ENCODE peak calls at places on chromosome 3, in five cellular contexts. One of them, this sample, is unnamed.

GRCh38 chr3:108202080-108202479 is 20.1 kb downstream of the IFT57 start:
- DNase-seq in CD4-positive, alpha-beta memory T cell: no peak
- DNase-seq in body of pancreas: no peak
- DNase-seq in dorsolateral prefrontal cortex: no peak
- DNase-seq in naive thymus-derived CD4-positive, alpha-beta T cell: no peak
- DNase-seq in this sample: no peak

GRCh38 chr3:45224824-45225464 is 1.1 kb downstream of the TMEM158 start:
- DNase-seq in body of pancreas: peak; percentile 71
- DNase-seq in CD4-positive, alpha-beta memory T cell: no peak
- DNase-seq in dorsolateral prefrontal cortex: peak; percentile 81
- DNase-seq in naive thymus-derived CD4-positive, alpha-beta T cell: no peak
- DNase-seq in this sample: peak; percentile 72

GRCh38 chr3:155859859-155860258 is 5.6 kb upstream of the SLC33A1 start:
- DNase-seq in dorsolateral prefrontal cortex: no peak
- DNase-seq in CD4-positive, alpha-beta memory T cell: no peak
- DNase-seq in naive thymus-derived CD4-positive, alpha-beta T cell: no peak
- DNase-seq in body of pancreas: no peak
- DNase-seq in this sample: no peak

GRCh38 chr3:147299656-147300055 is 106.7 kb downstream of the ZIC4 start:
- DNase-seq in CD4-positive, alpha-beta memory T cell: no peak
- DNase-seq in body of pancreas: no peak
- DNase-seq in dorsolateral prefrontal cortex: no peak
- DNase-seq in naive thymus-derived CD4-positive, alpha-beta T cell: no peak
- DNase-seq in this sample: no peak

GRCh38 chr3:69462826-69463100 is 76.9 kb upstream of the FRMD4B start:
- DNase-seq in naive thymus-derived CD4-positive, alpha-beta T cell: no peak
- DNase-seq in CD4-positive, alpha-beta memory T cell: no peak
- DNase-seq in dorsolateral prefrontal cortex: no peak
- DNase-seq in body of pancreas: no peak
- DNase-seq in this sample: no peak

GRCh38 chr3:85977615-85978338 is 1013.2 kb downstream of the VGLL3 start:
- DNase-seq in body of pancreas: no peak
- DNase-seq in CD4-positive, alpha-beta memory T cell: no peak
- DNase-seq in dorsolateral prefrontal cortex: no peak
- DNase-seq in naive thymus-derived CD4-positive, alpha-beta T cell: no peak
- DNase-seq in this sample: no peak

GRCh38 chr3:42736081-42736480 is 33.5 kb upstream of the HHATL start:
- DNase-seq in body of pancreas: no peak
- DNase-seq in CD4-positive, alpha-beta memory T cell: no peak
- DNase-seq in naive thymus-derived CD4-positive, alpha-beta T cell: no peak
- DNase-seq in dorsolateral prefrontal cortex: no peak
- DNase-seq in this sample: no peak

GRCh38 chr3:195769551-195769950 is 42.2 kb downstream of the MUC4 start:
- DNase-seq in naive thymus-derived CD4-positive, alpha-beta T cell: no peak
- DNase-seq in dorsolateral prefrontal cortex: no peak
- DNase-seq in CD4-positive, alpha-beta memory T cell: no peak
- DNase-seq in body of pancreas: no peak
- DNase-seq in this sample: no peak

GRCh38 chr3:161796780-161797179 is 300.2 kb downstream of the OTOL1 start:
- DNase-seq in naive thymus-derived CD4-positive, alpha-beta T cell: no peak
- DNase-seq in body of pancreas: no peak
- DNase-seq in dorsolateral prefrontal cortex: no peak
- DNase-seq in CD4-positive, alpha-beta memory T cell: no peak
- DNase-seq in this sample: no peak

GRCh38 chr3:46464326-46465195 is at the start of gene LTF:
- DNase-seq in CD4-positive, alpha-beta memory T cell: no peak
- DNase-seq in body of pancreas: no peak
- DNase-seq in dorsolateral prefrontal cortex: no peak
- DNase-seq in naive thymus-derived CD4-positive, alpha-beta T cell: no peak
- DNase-seq in this sample: no peak

GRCh38 chr3:36175113-36175812 is 205.0 kb upstream of the STAC start:
- DNase-seq in dorsolateral prefrontal cortex: no peak
- DNase-seq in CD4-positive, alpha-beta memory T cell: no peak
- DNase-seq in naive thymus-derived CD4-positive, alpha-beta T cell: no peak
- DNase-seq in body of pancreas: no peak
- DNase-seq in this sample: no peak

GRCh38 chr3:24523195-24523594 is 28.5 kb upstream of the THRB start:
- DNase-seq in CD4-positive, alpha-beta memory T cell: no peak
- DNase-seq in dorsolateral prefrontal cortex: no peak
- DNase-seq in naive thymus-derived CD4-positive, alpha-beta T cell: no peak
- DNase-seq in body of pancreas: no peak
- DNase-seq in this sample: no peak

GRCh38 chr3:146498002-146498736 is 28.8 kb upstream of the PLSCR2 start:
- DNase-seq in naive thymus-derived CD4-positive, alpha-beta T cell: peak; percentile 52
- DNase-seq in CD4-positive, alpha-beta memory T cell: peak; percentile 41
- DNase-seq in body of pancreas: no peak
- DNase-seq in dorsolateral prefrontal cortex: no peak
- DNase-seq in this sample: no peak

GRCh38 chr3:65672876-65673815 is 365.6 kb downstream of the MAGI1 start:
- DNase-seq in naive thymus-derived CD4-positive, alpha-beta T cell: no peak
- DNase-seq in dorsolateral prefrontal cortex: peak; percentile 62
- DNase-seq in CD4-positive, alpha-beta memory T cell: no peak
- DNase-seq in body of pancreas: peak; percentile 47
- DNase-seq in this sample: peak; percentile 24

GRCh38 chr3:25472747-25473146 is 44.7 kb downstream of the RARB start:
- DNase-seq in body of pancreas: no peak
- DNase-seq in CD4-positive, alpha-beta memory T cell: no peak
- DNase-seq in naive thymus-derived CD4-positive, alpha-beta T cell: no peak
- DNase-seq in dorsolateral prefrontal cortex: no peak
- DNase-seq in this sample: no peak

GRCh38 chr3:105905328-105905727 is 36.5 kb upstream of the CBLB start:
- DNase-seq in naive thymus-derived CD4-positive, alpha-beta T cell: no peak
- DNase-seq in dorsolateral prefrontal cortex: no peak
- DNase-seq in body of pancreas: no peak
- DNase-seq in CD4-positive, alpha-beta memory T cell: no peak
- DNase-seq in this sample: no peak

GRCh38 chr3:121231872-121232271 is 313.9 kb downstream of the POLQ start:
- DNase-seq in dorsolateral prefrontal cortex: no peak
- DNase-seq in naive thymus-derived CD4-positive, alpha-beta T cell: no peak
- DNase-seq in CD4-positive, alpha-beta memory T cell: no peak
- DNase-seq in body of pancreas: no peak
- DNase-seq in this sample: no peak

GRCh38 chr3:124688580-124689454 is 41.4 kb upstream of the UMPS start:
- DNase-seq in CD4-positive, alpha-beta memory T cell: peak; percentile 63
- DNase-seq in body of pancreas: peak; percentile 89
- DNase-seq in naive thymus-derived CD4-positive, alpha-beta T cell: peak; percentile 26
- DNase-seq in dorsolateral prefrontal cortex: peak; percentile 72
- DNase-seq in this sample: peak; percentile 3

GRCh38 chr3:66633564-66633963 is 132.7 kb upstream of the LRIG1 start:
- DNase-seq in dorsolateral prefrontal cortex: no peak
- DNase-seq in naive thymus-derived CD4-positive, alpha-beta T cell: no peak
- DNase-seq in CD4-positive, alpha-beta memory T cell: no peak
- DNase-seq in body of pancreas: no peak
- DNase-seq in this sample: no peak

GRCh38 chr3:12773724-12774105 is 14.7 kb upstream of the TMEM40 start:
- DNase-seq in naive thymus-derived CD4-positive, alpha-beta T cell: no peak
- DNase-seq in CD4-positive, alpha-beta memory T cell: no peak
- DNase-seq in dorsolateral prefrontal cortex: no peak
- DNase-seq in body of pancreas: no peak
- DNase-seq in this sample: no peak

GRCh38 chr3:42080452-42080872 is 10.7 kb upstream of the TRAK1 start:
- DNase-seq in body of pancreas: peak; percentile 54
- DNase-seq in dorsolateral prefrontal cortex: no peak
- DNase-seq in CD4-positive, alpha-beta memory T cell: no peak
- DNase-seq in naive thymus-derived CD4-positive, alpha-beta T cell: no peak
- DNase-seq in this sample: no peak

GRCh38 chr3:47932431-47932830 is 83.8 kb downstream of the MAP4 start:
- DNase-seq in naive thymus-derived CD4-positive, alpha-beta T cell: no peak
- DNase-seq in body of pancreas: no peak
- DNase-seq in CD4-positive, alpha-beta memory T cell: no peak
- DNase-seq in dorsolateral prefrontal cortex: no peak
- DNase-seq in this sample: no peak

GRCh38 chr3:64900916-64901903 is 213.4 kb upstream of the ADAMTS9 start:
- DNase-seq in body of pancreas: no peak
- DNase-seq in naive thymus-derived CD4-positive, alpha-beta T cell: no peak
- DNase-seq in dorsolateral prefrontal cortex: no peak
- DNase-seq in CD4-positive, alpha-beta memory T cell: no peak
- DNase-seq in this sample: no peak

GRCh38 chr3:42421818-42422796 is 11.7 kb upstream of the LYZL4 start:
- DNase-seq in CD4-positive, alpha-beta memory T cell: no peak
- DNase-seq in dorsolateral prefrontal cortex: no peak
- DNase-seq in body of pancreas: no peak
- DNase-seq in naive thymus-derived CD4-positive, alpha-beta T cell: no peak
- DNase-seq in this sample: no peak

GRCh38 chr3:112020653-112021052 is 13.9 kb upstream of the TMPRSS7 start:
- DNase-seq in naive thymus-derived CD4-positive, alpha-beta T cell: no peak
- DNase-seq in body of pancreas: no peak
- DNase-seq in CD4-positive, alpha-beta memory T cell: no peak
- DNase-seq in dorsolateral prefrontal cortex: no peak
- DNase-seq in this sample: no peak

GRCh38 chr3:166518040-166518439 is 680.8 kb upstream of the BCHE start:
- DNase-seq in CD4-positive, alpha-beta memory T cell: no peak
- DNase-seq in body of pancreas: no peak
- DNase-seq in naive thymus-derived CD4-positive, alpha-beta T cell: no peak
- DNase-seq in dorsolateral prefrontal cortex: no peak
- DNase-seq in this sample: no peak

GRCh38 chr3:157544501-157545139 is 41.4 kb upstream of the VEPH1 start:
- DNase-seq in naive thymus-derived CD4-positive, alpha-beta T cell: no peak
- DNase-seq in CD4-positive, alpha-beta memory T cell: no peak
- DNase-seq in body of pancreas: no peak
- DNase-seq in dorsolateral prefrontal cortex: no peak
- DNase-seq in this sample: no peak

GRCh38 chr3:186209810-186210752 is 101.2 kb upstream of the ETV5 start:
- DNase-seq in naive thymus-derived CD4-positive, alpha-beta T cell: no peak
- DNase-seq in CD4-positive, alpha-beta memory T cell: no peak
- DNase-seq in dorsolateral prefrontal cortex: peak; percentile 87
- DNase-seq in body of pancreas: peak; percentile 89
- DNase-seq in this sample: peak; percentile 83

GRCh38 chr3:151925876-151926275 is 52.4 kb downstream of the SUCNR1 start:
- DNase-seq in naive thymus-derived CD4-positive, alpha-beta T cell: no peak
- DNase-seq in body of pancreas: no peak
- DNase-seq in CD4-positive, alpha-beta memory T cell: no peak
- DNase-seq in dorsolateral prefrontal cortex: no peak
- DNase-seq in this sample: no peak

GRCh38 chr3:18645603-18646002 is 220.5 kb upstream of the SATB1 start:
- DNase-seq in body of pancreas: no peak
- DNase-seq in CD4-positive, alpha-beta memory T cell: no peak
- DNase-seq in dorsolateral prefrontal cortex: no peak
- DNase-seq in naive thymus-derived CD4-positive, alpha-beta T cell: no peak
- DNase-seq in this sample: no peak

GRCh38 chr3:127573401-127573800 is 17.1 kb downstream of the TPRA1 start:
- DNase-seq in dorsolateral prefrontal cortex: no peak
- DNase-seq in CD4-positive, alpha-beta memory T cell: no peak
- DNase-seq in body of pancreas: no peak
- DNase-seq in naive thymus-derived CD4-positive, alpha-beta T cell: no peak
- DNase-seq in this sample: no peak

GRCh38 chr3:133542871-133543270 is 30.6 kb upstream of the CDV3 start:
- DNase-seq in dorsolateral prefrontal cortex: no peak
- DNase-seq in CD4-positive, alpha-beta memory T cell: no peak
- DNase-seq in naive thymus-derived CD4-positive, alpha-beta T cell: no peak
- DNase-seq in body of pancreas: no peak
- DNase-seq in this sample: no peak
- H3K27ac ChIP-seq in dorsolateral prefrontal cortex: no peak overlapping the region
- H3K27ac ChIP-seq in CD4-positive, alpha-beta memory T cell: no peak overlapping the region
- H3K27ac ChIP-seq in naive thymus-derived CD4-positive, alpha-beta T cell: no peak overlapping the region
- H3K27ac ChIP-seq in body of pancreas: no peak overlapping the region
- H3K27ac ChIP-seq in this sample: no peak overlapping the region

GRCh38 chr3:78831446-78831972 is 936.3 kb downstream of the ROBO1 start:
- DNase-seq in body of pancreas: no peak
- DNase-seq in naive thymus-derived CD4-positive, alpha-beta T cell: no peak
- DNase-seq in CD4-positive, alpha-beta memory T cell: no peak
- DNase-seq in dorsolateral prefrontal cortex: no peak
- DNase-seq in this sample: no peak
- H3K27ac ChIP-seq in body of pancreas: no peak overlapping the region
- H3K27ac ChIP-seq in naive thymus-derived CD4-positive, alpha-beta T cell: no peak overlapping the region
- H3K27ac ChIP-seq in CD4-positive, alpha-beta memory T cell: no peak overlapping the region
- H3K27ac ChIP-seq in dorsolateral prefrontal cortex: no peak overlapping the region
- H3K27ac ChIP-seq in this sample: no peak overlapping the region

DNA sequence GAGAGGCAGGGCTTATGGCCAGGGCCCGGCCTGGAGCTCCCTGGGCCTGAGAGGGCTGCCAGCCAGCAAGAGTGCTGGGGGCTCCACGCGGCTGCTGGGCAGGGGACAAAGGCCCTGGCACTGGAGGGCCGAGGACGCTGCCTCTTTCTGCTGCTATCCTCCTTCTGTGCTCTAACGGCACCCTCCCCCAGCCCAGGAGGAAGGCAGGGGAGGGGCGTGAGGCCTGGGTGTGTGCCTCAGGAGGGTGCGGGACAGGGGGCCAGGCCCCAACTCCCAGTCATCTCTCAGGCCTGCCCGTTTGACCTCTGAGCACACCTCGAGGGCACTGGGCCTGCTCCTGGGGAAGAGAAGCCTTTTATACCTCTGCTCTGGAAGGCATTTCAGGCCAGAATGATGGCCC is 115.5 kb downstream of the ADCY5 start:
- DNase-seq in dorsolateral prefrontal cortex: peak; percentile 27
- DNase-seq in naive thymus-derived CD4-positive, alpha-beta T cell: no peak
- DNase-seq in CD4-positive, alpha-beta memory T cell: no peak
- DNase-seq in body of pancreas: no peak
- DNase-seq in this sample: peak; percentile 17
- H3K27ac ChIP-seq in dorsolateral prefrontal cortex: peak overlapping the region; percentile 26
- H3K27ac ChIP-seq in naive thymus-derived CD4-positive, alpha-beta T cell: no peak overlapping the region
- H3K27ac ChIP-seq in CD4-positive, alpha-beta memory T cell: no peak overlapping the region
- H3K27ac ChIP-seq in body of pancreas: no peak overlapping the region
- H3K27ac ChIP-seq in this sample: no peak overlapping the region

DNA sequence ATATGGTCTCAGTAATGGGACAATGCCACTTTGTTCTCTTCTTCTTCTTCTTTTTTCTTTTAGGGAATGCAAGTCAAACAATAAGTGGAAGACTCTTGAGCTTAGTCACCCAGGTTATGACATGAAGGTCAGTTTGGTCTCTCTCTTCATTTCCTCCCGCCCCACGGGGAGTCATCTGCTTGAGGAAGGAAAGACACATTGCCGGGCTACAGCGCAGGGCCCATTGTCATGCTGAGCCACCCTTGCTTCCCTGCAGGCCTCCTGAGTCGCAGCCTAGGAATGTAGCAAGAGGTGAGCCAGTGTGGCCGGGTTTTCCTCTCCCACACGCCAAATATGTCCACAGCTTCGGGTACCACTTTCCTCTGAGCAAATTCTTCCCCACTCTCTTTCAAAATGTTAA is 47.6 kb downstream of the RAP2B start:
- DNase-seq in body of pancreas: no peak
- DNase-seq in naive thymus-derived CD4-positive, alpha-beta T cell: no peak
- DNase-seq in CD4-positive, alpha-beta memory T cell: no peak
- DNase-seq in dorsolateral prefrontal cortex: no peak
- DNase-seq in this sample: no peak
- H3K27ac ChIP-seq in body of pancreas: no peak overlapping the region
- H3K27ac ChIP-seq in naive thymus-derived CD4-positive, alpha-beta T cell: no peak overlapping the region
- H3K27ac ChIP-seq in CD4-positive, alpha-beta memory T cell: no peak overlapping the region
- H3K27ac ChIP-seq in dorsolateral prefrontal cortex: no peak overlapping the region
- H3K27ac ChIP-seq in this sample: no peak overlapping the region

GRCh38 chr3:183301937-183302580 is 49.0 kb downstream of the B3GNT5 start:
- DNase-seq in body of pancreas: no peak
- DNase-seq in CD4-positive, alpha-beta memory T cell: no peak
- DNase-seq in dorsolateral prefrontal cortex: no peak
- DNase-seq in naive thymus-derived CD4-positive, alpha-beta T cell: no peak
- DNase-seq in this sample: no peak
- H3K27ac ChIP-seq in body of pancreas: no peak overlapping the region
- H3K27ac ChIP-seq in CD4-positive, alpha-beta memory T cell: no peak overlapping the region
- H3K27ac ChIP-seq in dorsolateral prefrontal cortex: no peak overlapping the region
- H3K27ac ChIP-seq in naive thymus-derived CD4-positive, alpha-beta T cell: no peak overlapping the region
- H3K27ac ChIP-seq in this sample: no peak overlapping the region

DNA sequence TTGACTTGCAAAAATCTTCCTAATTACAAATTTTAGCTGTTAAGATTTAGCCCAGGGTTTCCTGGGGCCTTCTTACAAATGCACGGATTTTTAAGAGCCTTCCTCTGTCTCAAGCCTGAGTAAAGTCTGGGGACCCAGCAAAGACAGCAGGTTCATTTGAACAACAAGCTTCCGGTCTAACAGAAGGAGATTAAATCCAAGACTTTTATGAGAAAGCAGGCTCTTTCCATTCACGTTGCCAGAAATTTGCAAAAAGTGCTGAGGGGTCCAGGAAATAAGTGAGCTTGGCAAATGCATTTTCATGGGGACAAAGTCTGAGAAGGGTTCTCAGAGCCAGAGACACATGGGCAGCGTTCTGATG is 115.6 kb upstream of the ARHGEF3 start:
- DNase-seq in naive thymus-derived CD4-positive, alpha-beta T cell: no peak
- DNase-seq in CD4-positive, alpha-beta memory T cell: no peak
- DNase-seq in dorsolateral prefrontal cortex: no peak
- DNase-seq in body of pancreas: no peak
- DNase-seq in this sample: no peak
- H3K27ac ChIP-seq in naive thymus-derived CD4-positive, alpha-beta T cell: peak overlapping the region; percentile 81
- H3K27ac ChIP-seq in CD4-positive, alpha-beta memory T cell: peak overlapping the region; percentile 78
- H3K27ac ChIP-seq in dorsolateral prefrontal cortex: no peak overlapping the region
- H3K27ac ChIP-seq in body of pancreas: no peak overlapping the region
- H3K27ac ChIP-seq in this sample: no peak overlapping the region